ENCODE peak calls at places on chromosomes 1 and 21, in four cellular contexts. H, I, Y and O are unnamed samples.

GRCh38 chr1:54225986-54226559 is 26.1 kb downstream of the MRPL37 start:
- DNase-seq in H (no peak), Y (no peak), I (no peak), O (no peak)

GRCh38 chr1:15749399-15750291 is 7.3 kb downstream of the TMEM82 start:
- DNase-seq in H (no peak), I (no peak), Y (no peak), O (no peak)

GRCh38 chr1:211650922-211651303 is 24.5 kb downstream of the NEK2 start:
- DNase-seq in H (no peak), I (no peak), Y (no peak), O (no peak)

GRCh38 chr1:235918032-235918431 is 51.3 kb upstream of the LYST start:
- DNase-seq in H (peak; percentile 35), Y (no peak), I (no peak), O (no peak)

GRCh38 chr1:9161963-9162362 is 33.1 kb upstream of the GPR157 start:
- DNase-seq in H (no peak), I (no peak), Y (no peak), O (no peak)

GRCh38 chr1:163130250-163130856 is 61.2 kb downstream of the RGS4 start:
- DNase-seq in I (peak; percentile 22), H (no peak), Y (no peak), O (no peak)

GRCh38 chr1:172812118-172812517 is 153.2 kb downstream of the FASLG start:
- DNase-seq in Y (no peak), I (no peak), H (no peak), O (no peak)

GRCh38 chr1:154726443-154726842 is 118.5 kb upstream of the ADAR start:
- DNase-seq in I (no peak), H (no peak), Y (no peak), O (no peak)

GRCh38 chr1:225866061-225866844 is 15.9 kb downstream of the TMEM63A start:
- DNase-seq in I (peak; percentile 88), H (no peak), Y (no peak), O (peak; percentile 51)

GRCh38 chr1:195335541-195335940 is 1272.7 kb downstream of the KCNT2 start:
- DNase-seq in Y (no peak), H (no peak), I (peak; percentile 24), O (peak; percentile 60)

GRCh38 chr21:36120304-36120902 is 14.5 kb upstream of the CBR3 start:
- DNase-seq in Y (no peak), I (peak; percentile 8), H (no peak), O (no peak)

GRCh38 chr1:90753556-90753955 is 36.5 kb upstream of the BARHL2 start:
- DNase-seq in Y (no peak), I (no peak), H (no peak), O (no peak)

GRCh38 chr1:164611754-164612642 is 53.0 kb downstream of the PBX1 start:
- DNase-seq in H (no peak), I (peak; percentile 86), Y (peak; percentile 73), O (peak; percentile 37)

GRCh38 chr1:31239653-31240241 is at the start of gene NKAIN1:
- DNase-seq in Y (no peak), I (peak; percentile 18), H (peak; percentile 80), O (no peak)

GRCh38 chr1:170620164-170620563 is 43.8 kb upstream of the PRRX1 start:
- DNase-seq in I (peak; percentile 14), H (no peak), Y (no peak), O (peak; percentile 60)

GRCh38 chr1:16719571-16720402 is 20.5 kb upstream of the RNU1-4 start:
- DNase-seq in I (no peak), Y (no peak), H (no peak), O (peak; percentile 7)

GRCh38 chr1:23126801-23127200 is 41.9 kb downstream of the LUZP1 start:
- DNase-seq in I (peak; percentile 87), H (no peak), Y (no peak), O (peak; percentile 42)

GRCh38 chr1:150544204-150544603 is 5.0 kb upstream of the ADAMTSL4 start:
- DNase-seq in I (no peak), H (no peak), Y (no peak), O (no peak)

GRCh38 chr1:37851782-37852210 is 7.6 kb downstream of the MTF1 start:
- DNase-seq in Y (no peak), I (peak; percentile 26), H (no peak), O (no peak)

GRCh38 chr1:55427576-55427975 is 212.4 kb upstream of the USP24 start:
- DNase-seq in Y (no peak), H (no peak), I (no peak), O (peak; percentile 30)

GRCh38 chr1:220906561-220907334 is 27.5 kb downstream of the HLX start:
- DNase-seq in H (no peak), I (peak; percentile 21), Y (peak; percentile 48), O (peak; percentile 79)

GRCh38 chr1:84689514-84690396 is 506 bp downstream of the SSX2IP start:
- DNase-seq in I (peak; percentile 36), Y (peak; percentile 39), H (peak; percentile 77), O (peak; percentile 50)

GRCh38 chr1:226682841-226683800 is 56.0 kb downstream of the ITPKB start:
- DNase-seq in H (no peak), I (no peak), Y (no peak), O (no peak)

GRCh38 chr1:1986451-1987141 is 17.0 kb downstream of the CFAP74 start:
- DNase-seq in H (no peak), Y (no peak), I (no peak), O (no peak)

GRCh38 chr1:22503721-22504410 is 52.2 kb downstream of the ZBTB40 start:
- DNase-seq in I (peak; percentile 25), H (no peak), Y (no peak), O (peak; percentile 33)

GRCh38 chr1:206559661-206559995 is 52.3 kb downstream of the RASSF5 start:
- DNase-seq in Y (no peak), H (no peak), I (no peak), O (no peak)

GRCh38 chr1:169340882-169341281 is 26.7 kb downstream of the NME7 start:
- DNase-seq in Y (no peak), H (no peak), I (no peak), O (no peak)

GRCh38 chr1:223358826-223359225 is 5.2 kb downstream of the SUSD4 start:
- DNase-seq in Y (no peak), I (no peak), H (no peak), O (no peak)

GRCh38 chr1:19648689-19649088 is 4.6 kb downstream of the NBL1 start:
- DNase-seq in H (no peak), I (no peak), Y (peak; percentile 42), O (no peak)

GRCh38 chr21:35257413-35257812 is 208.3 kb upstream of the RUNX1 start:
- DNase-seq in Y (peak; percentile 60), I (peak; percentile 96), H (no peak), O (peak; percentile 79)

GRCh38 chr1:182616130-182617074 is 12.2 kb upstream of the RGS16 start:
- DNase-seq in I (peak; percentile 25), Y (no peak), H (peak; percentile 55), O (no peak)

DNA sequence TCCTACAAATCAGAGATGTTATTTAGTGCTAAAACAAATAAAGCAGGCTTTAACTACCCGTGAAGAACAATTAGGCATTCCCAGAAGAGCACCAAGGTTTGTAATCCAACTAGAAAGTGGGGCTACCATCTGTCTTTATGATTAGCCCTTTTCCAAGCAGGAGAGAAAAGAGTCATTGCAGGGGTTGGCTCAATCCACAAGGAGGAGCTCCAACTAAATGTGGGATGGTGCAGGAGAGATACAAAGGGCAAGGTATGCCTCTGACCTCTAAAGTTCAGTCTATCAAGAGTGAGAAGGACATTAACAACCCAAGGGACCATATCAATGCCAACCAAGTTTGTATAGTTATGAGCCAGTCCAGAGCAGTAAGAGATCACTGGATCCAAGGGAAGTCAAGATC is 382.7 kb upstream of the DUSP10 start:
- DNase-seq in Y (no peak), H (no peak), I (no peak), O (no peak)
- TF ChIP-seq CTCF in Y (no peak), H (peak; percentile 17), I (peak; percentile 28), O (peak; percentile 68)

GRCh38 chr1:160494620-160495019 is 28.4 kb downstream of the SLAMF6 start:
- DNase-seq in H (peak; percentile 25), I (no peak), Y (peak; percentile 21), O (peak; percentile 5)
- TF ChIP-seq CTCF in H (no peak), I (no peak), Y (peak; percentile 41), O (peak; percentile 25)

GRCh38 chr1:12130466-12131130 is 36.2 kb upstream of the TNFRSF1B start:
- DNase-seq in I (no peak), H (no peak), Y (no peak), O (no peak)

GRCh38 chr1:12135612-12136011 is 31.2 kb upstream of the TNFRSF1B start:
- DNase-seq in Y (no peak), I (no peak), H (no peak), O (no peak)

GRCh38 chr1:12134716-12135115 is 32.1 kb upstream of the TNFRSF1B start:
- DNase-seq in H (no peak), I (no peak), Y (no peak), O (no peak)

GRCh38 chr1:12129624-12130023 is 37.2 kb upstream of the TNFRSF1B start:
- DNase-seq in I (no peak), H (no peak), Y (no peak), O (no peak)

GRCh38 chr1:12132078-12132477 is 34.7 kb upstream of the TNFRSF1B start:
- DNase-seq in Y (no peak), H (no peak), I (peak; percentile 57), O (peak; percentile 86)
- TF ChIP-seq CTCF in Y (no peak), H (no peak), I (no peak), O (no peak)

GRCh38 chr1:119966681-119967080 is 70.4 kb upstream of the ADAM30 start:
- DNase-seq in I (no peak), Y (no peak), H (no peak), O (no peak)

GRCh38 chr1:119968068-119968492 is 71.8 kb upstream of the ADAM30 start:
- DNase-seq in Y (peak; percentile 54), H (peak; percentile 79), I (peak; percentile 52), O (peak; percentile 48)

GRCh38 chr1:119971710-119972570 is 75.6 kb upstream of the ADAM30 start:
- DNase-seq in Y (no peak), H (no peak), I (no peak), O (no peak)

GRCh38 chr1:119966020-119966419 is 69.7 kb upstream of the ADAM30 start:
- DNase-seq in Y (no peak), I (peak; percentile 90), H (no peak), O (no peak)

GRCh38 chr1:119968601-119969000 is 72.3 kb upstream of the ADAM30 start:
- DNase-seq in Y (no peak), H (no peak), I (no peak), O (no peak)
- TF ChIP-seq CTCF in Y (no peak), H (no peak), I (no peak), O (no peak)

GRCh38 chr21:23740463-23740862 is 1866.8 kb downstream of the MRPL39 start:
- DNase-seq in H (no peak), Y (no peak), I (no peak), O (no peak)
- TF ChIP-seq CTCF in H (no peak), Y (no peak), I (no peak), O (no peak)

DNA sequence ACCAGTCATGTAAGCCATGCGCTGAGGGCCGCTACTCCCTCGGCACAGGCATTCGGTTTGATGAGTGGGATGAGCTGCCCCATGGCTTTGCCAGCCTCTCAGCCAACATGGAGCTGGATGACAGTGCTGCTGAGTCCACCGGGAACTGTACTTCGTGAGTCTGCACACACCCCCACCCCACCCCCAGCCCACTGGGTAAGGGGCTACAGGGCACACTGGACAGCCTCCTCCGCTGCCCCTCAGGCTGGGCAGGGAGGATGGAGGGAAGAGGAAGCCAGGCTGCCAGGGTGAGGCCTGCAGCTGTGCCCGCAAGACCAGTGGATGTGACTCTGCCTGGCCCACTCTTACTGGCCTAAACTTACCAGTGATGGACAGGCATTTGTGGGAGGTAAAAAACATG is 49.2 kb upstream of the SARS1 start:
- DNase-seq in I (no peak), Y (no peak), H (no peak), O (no peak)
- TF ChIP-seq CTCF in I (no peak), Y (no peak), H (no peak), O (no peak)